ENCODE peak calls at places on chromosomes 7 and 10, in seven cellular contexts. F is NCI-H2171 treated with DMSO at 0.1 percent for 48 hours, W is IMR-90, U is GM12865, E is T-helper 1 cell, L is NCI-H345, P is left kidney. O is an unnamed sample.

GRCh38 chr10:121594623-121595320 is 3.5 kb downstream of the FGFR2 start:
- DNase-seq in W (no peak), E (no peak), P (no peak), L (no peak), U (no peak), F (no peak), O (no peak)

GRCh38 chr7:100390286-100391028 is 17.2 kb downstream of the PILRA start:
- DNase-seq in U (no peak), E (no peak), F (no peak), L (no peak), W (no peak), P (no peak), O (no peak)

GRCh38 chr10:46226232-46226631 is 60.6 kb upstream of the ANTXRL start:
- DNase-seq in E (no peak), P (no peak), W (no peak), U (no peak), L (no peak), F (peak; percentile 73), O (no peak)

GRCh38 chr10:110410329-110411046 is 87.2 kb upstream of the DUSP5 start:
- DNase-seq in L (no peak), W (peak; percentile 98), U (no peak), F (no peak), E (no peak), P (no peak), O (no peak)

GRCh38 chr7:107882766-107883165 is 8.2 kb upstream of the DLD start:
- DNase-seq in U (no peak), P (no peak), W (no peak), F (no peak), L (no peak), E (no peak), O (no peak)

GRCh38 chr10:77636967-77637473 is 588 bp downstream of the KCNMA1 start:
- DNase-seq in U (no peak), P (peak; percentile 62), W (no peak), L (no peak), E (no peak), F (peak; percentile 53), O (no peak)

GRCh38 chr10:96922978-96923948 is 91.2 kb downstream of the LCOR start:
- DNase-seq in L (no peak), U (no peak), E (no peak), W (no peak), P (no peak), F (no peak), O (no peak)

GRCh38 chr7:121404348-121404747 is 8.2 kb upstream of the FAM3C start:
- DNase-seq in W (no peak), U (no peak), F (no peak), L (no peak), E (no peak), P (no peak), O (no peak)

GRCh38 chr7:130768854-130769253 is 34.8 kb upstream of the KLF14 start:
- DNase-seq in W (no peak), U (no peak), E (no peak), P (no peak), L (no peak), F (no peak), O (no peak)

GRCh38 chr10:124091646-124092269 is 1.6 kb downstream of the CHST15 start:
- DNase-seq in F (no peak), W (no peak), U (no peak), P (peak; percentile 62), E (no peak), L (no peak), O (no peak)

GRCh38 chr10:110946496-110946895 is 27.1 kb downstream of the SHOC2 start:
- DNase-seq in L (no peak), E (no peak), P (no peak), F (no peak), W (no peak), U (no peak), O (no peak)

GRCh38 chr10:15370212-15370740 is 813 bp downstream of the FAM171A1 start:
- DNase-seq in P (peak; percentile 61), F (no peak), W (peak; percentile 16), L (peak; percentile 15), E (no peak), U (peak; percentile 20), O (no peak)

GRCh38 chr7:139735912-139736595 is 41.7 kb downstream of the HIPK2 start:
- DNase-seq in L (no peak), E (no peak), W (no peak), U (no peak), F (no peak), P (no peak), O (no peak)